ENCODE peak calls at places on chromosome 19, in six cellular contexts. W is esophagus squamous epithelium, M is heart left ventricle, H is IMR-90, O is uterus, Q is ovary. V is an unnamed sample.

GRCh38 chr19:51600940-51601575 is 29.1 kb downstream of the SIGLEC5 start:
- DNase-seq in W (no peak), M (no peak), H (no peak), O (no peak), Q (no peak), V (no peak)

GRCh38 chr19:34577531-34578101 is 96.1 kb downstream of the WTIP start:
- DNase-seq in W (no peak), M (no peak), H (no peak), O (no peak), Q (no peak), V (no peak)

GRCh38 chr19:31349160-31349881 is at the start of gene TSHZ3:
- DNase-seq in W (no peak), M (peak; percentile 87), H (peak; percentile 87), O (peak; percentile 86), Q (peak; percentile 94), V (peak; percentile 56)

GRCh38 chr19:19774354-19775033 is 41.6 kb upstream of the ZNF14 start:
- DNase-seq in W (no peak), M (no peak), H (no peak), O (no peak), Q (no peak), V (no peak)

GRCh38 chr19:30539981-30540380 is 167.8 kb downstream of the ZNF536 start:
- DNase-seq in W (no peak), M (no peak), H (no peak), O (no peak), Q (no peak), V (no peak)

GRCh38 chr19:23392706-23393105 is 2.6 kb downstream of the ZNF91 start:
- DNase-seq in W (no peak), M (no peak), H (no peak), O (no peak), Q (no peak), V (no peak)

GRCh38 chr19:48568345-48568886 is 16.4 kb downstream of the SULT2B1 start:
- DNase-seq in W (no peak), M (peak; percentile 84), H (peak; percentile 88), O (peak; percentile 80), Q (peak; percentile 76), V (peak; percentile 82)

GRCh38 chr19:30719189-30719990 is 347.2 kb downstream of the ZNF536 start:
- DNase-seq in W (no peak), M (peak; percentile 79), H (no peak), O (peak; percentile 69), Q (peak; percentile 80), V (peak; percentile 87)

GRCh38 chr19:31338069-31338767 is 11.0 kb downstream of the TSHZ3 start:
- DNase-seq in W (no peak), M (peak; percentile 57), H (peak; percentile 85), O (peak; percentile 77), Q (peak; percentile 85), V (no peak)

GRCh38 chr19:46015080-46015960 is 7.5 kb downstream of the PGLYRP1 start:
- DNase-seq in W (no peak), M (peak; percentile 45), H (no peak), O (peak; percentile 46), Q (peak; percentile 46), V (peak; percentile 54)

GRCh38 chr19:45243144-45243732 is 2.0 kb downstream of the EXOC3L2 start:
- DNase-seq in W (no peak), M (no peak), H (no peak), O (no peak), Q (no peak), V (no peak)

GRCh38 chr19:34555447-34555846 is 73.9 kb downstream of the WTIP start:
- DNase-seq in W (no peak), M (no peak), H (no peak), O (no peak), Q (no peak), V (no peak)

GRCh38 chr19:54411033-54411432 is 4.2 kb upstream of the TTYH1 start:
- DNase-seq in W (no peak), M (no peak), H (no peak), O (no peak), Q (no peak), V (no peak)

GRCh38 chr19:5967994-5968430 is 9.9 kb downstream of the RANBP3 start:
- DNase-seq in W (no peak), M (peak; percentile 69), H (peak; percentile 88), O (no peak), Q (peak; percentile 67), V (no peak)

GRCh38 chr19:58562126-58563033 is 4.0 kb upstream of the UBE2M start:
- DNase-seq in W (no peak), M (peak; percentile 40), H (peak; percentile 39), O (no peak), Q (peak; percentile 76), V (no peak)

GRCh38 chr19:5078666-5079409 is 109.9 kb downstream of the KDM4B start:
- DNase-seq in W (no peak), M (peak; percentile 59), H (no peak), O (no peak), Q (no peak), V (no peak)

GRCh38 chr19:29367701-29368306 is 154.9 kb upstream of the UQCRFS1 start:
- DNase-seq in W (no peak), M (no peak), H (no peak), O (no peak), Q (no peak), V (no peak)

GRCh38 chr19:14107581-14108461 is 9.7 kb downstream of the PRKACA start:
- DNase-seq in W (no peak), M (peak; percentile 79), H (no peak), O (no peak), Q (peak; percentile 43), V (no peak)

GRCh38 chr19:34244611-34245299 is 9.6 kb upstream of the GARRE1 start:
- DNase-seq in W (no peak), M (no peak), H (peak; percentile 38), O (no peak), Q (no peak), V (peak; percentile 68)

DNA sequence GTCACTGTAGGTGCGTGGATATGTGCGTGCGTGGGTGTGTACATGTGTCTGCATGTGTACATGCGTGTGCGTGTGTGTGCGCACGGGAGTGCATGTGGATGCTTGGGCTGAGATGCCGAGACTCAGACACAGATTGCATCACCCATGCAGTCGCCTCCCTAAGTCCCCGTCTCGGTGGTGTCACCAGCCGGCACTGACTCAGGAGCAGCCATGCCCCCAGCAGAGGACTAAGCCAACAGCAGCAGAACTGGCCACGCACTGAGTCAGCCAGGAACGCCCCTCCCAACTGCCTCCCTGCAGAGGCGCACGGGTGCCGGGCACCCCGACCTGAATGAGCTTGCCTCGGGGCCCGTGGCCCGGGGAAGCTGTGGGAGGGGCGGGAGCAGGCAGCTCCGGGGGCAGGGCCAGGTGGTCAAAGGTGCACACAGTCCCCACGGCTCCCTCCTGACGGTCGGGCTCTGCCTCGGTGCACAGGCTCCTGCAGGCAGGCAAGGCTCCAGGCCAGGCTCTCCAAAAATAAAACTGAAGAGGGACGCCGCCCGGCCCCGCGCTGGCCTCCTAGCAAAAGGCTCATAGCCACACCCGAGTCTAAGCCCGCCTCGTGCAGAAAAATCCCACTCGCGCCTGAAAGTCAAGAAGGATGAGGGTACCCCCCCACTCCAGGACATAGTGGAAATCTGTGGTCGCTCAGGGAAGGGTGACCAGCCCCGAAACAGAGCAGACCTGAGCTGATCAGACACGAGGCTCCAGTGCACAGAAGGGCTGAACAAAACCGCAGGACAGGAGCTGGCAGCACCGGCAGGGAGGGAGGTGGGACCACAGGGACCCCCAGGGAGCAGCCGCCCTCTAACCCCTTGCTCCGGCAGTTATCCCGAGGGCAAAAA is 49.2 kb downstream of the GADD45B start:
- DNase-seq in W (no peak), M (no peak), H (peak; percentile 75), O (no peak), Q (no peak), V (peak; percentile 49)
- H3K4me3 ChIP-seq in W (peak overlapping the region; percentile 57), M (no peak overlapping the region), H (no peak overlapping the region), O (no peak overlapping the region), Q (no peak overlapping the region), V (no peak overlapping the region)

GRCh38 chr19:42697884-42698283 is 42.4 kb downstream of the PSG3 start:
- DNase-seq in W (no peak), M (no peak), H (no peak), O (no peak), Q (no peak), V (no peak)

GRCh38 chr19:42695811-42696503 is 44.3 kb downstream of the PSG3 start:
- DNase-seq in W (no peak), M (no peak), H (no peak), O (no peak), Q (no peak), V (no peak)

DNA sequence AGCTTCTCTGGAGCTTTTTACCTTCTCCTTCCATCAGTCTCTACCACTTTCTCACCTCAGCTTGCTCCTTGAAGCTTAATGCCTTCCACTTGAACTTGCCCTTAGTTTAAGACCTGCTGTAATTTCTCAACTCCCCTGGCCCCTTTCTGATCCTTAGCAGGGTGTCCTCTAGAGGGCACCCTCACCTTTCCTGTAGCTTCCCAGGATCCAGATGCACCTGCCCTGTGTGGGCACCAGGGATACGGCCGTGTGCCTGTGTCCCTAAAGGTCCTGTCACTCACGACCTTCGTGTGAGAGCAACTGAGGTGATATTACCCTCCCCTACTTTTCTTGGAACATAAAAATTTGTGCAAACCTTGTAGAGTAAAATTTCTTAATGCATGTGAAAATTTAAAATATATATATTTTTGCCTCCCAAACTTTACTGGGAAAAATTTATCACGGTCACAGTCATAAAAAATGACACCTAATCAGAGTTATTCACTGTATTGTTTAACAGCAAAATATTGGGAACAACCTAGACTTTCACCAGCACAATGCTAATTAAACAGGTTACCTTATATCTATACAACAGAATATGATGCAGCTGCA is 46.4 kb downstream of the PSG3 start:
- DNase-seq in W (no peak), M (no peak), H (peak; percentile 46), O (no peak), Q (no peak), V (no peak)
- TF ChIP-seq CTCF in W (peak; percentile 44), M (peak; percentile 30), H (peak; percentile 72), O (no peak), Q (no peak), V (no peak)

DNA sequence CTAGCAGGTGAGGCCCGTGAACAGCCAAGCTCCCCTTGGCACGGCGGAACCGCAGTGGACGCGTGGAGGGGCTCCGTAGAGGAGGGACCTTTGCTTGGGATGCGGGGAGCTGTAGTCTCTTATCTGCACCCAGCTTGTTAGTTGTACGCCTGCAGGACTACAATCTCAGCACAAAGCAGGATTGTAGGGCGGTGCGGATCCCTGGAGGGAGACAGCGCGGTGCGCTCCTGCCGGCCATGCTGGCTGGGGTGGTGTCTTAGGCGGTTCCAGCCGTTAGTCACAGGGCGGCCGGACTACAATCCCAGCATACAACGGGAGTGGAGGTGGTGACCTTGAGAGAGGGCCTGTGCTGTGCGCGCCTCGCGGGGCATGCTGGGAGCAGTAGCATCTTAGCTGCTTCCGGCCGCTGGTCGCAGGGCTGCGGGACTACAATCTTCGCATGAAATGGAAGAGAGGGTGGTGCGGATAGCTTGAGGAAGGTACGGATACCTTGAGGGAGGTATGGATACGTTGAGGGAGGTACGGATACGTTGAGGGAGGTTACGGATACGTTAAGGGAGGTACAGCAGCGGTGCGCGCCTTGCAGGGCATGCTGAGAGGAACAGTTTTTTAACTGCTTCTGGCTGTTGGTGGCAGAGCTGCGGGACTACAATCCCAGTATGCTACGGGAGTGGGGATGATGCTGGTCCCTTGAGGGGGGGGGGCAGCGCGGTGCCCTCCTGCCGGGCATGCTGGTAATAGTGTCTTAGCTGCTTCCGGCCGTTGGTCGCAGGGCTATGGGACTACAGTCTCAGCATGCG is 1419.1 kb downstream of the UQCRFS1 start:
- DNase-seq in W (peak; percentile 66), M (peak; percentile 93), H (peak; percentile 93), O (peak; percentile 88), Q (peak; percentile 88), V (peak; percentile 98)
- TF ChIP-seq POLR2A in W (no peak), M (peak; percentile 45), H (no peak), O (peak; percentile 15), Q (peak; percentile 54), V (no peak)

DNA sequence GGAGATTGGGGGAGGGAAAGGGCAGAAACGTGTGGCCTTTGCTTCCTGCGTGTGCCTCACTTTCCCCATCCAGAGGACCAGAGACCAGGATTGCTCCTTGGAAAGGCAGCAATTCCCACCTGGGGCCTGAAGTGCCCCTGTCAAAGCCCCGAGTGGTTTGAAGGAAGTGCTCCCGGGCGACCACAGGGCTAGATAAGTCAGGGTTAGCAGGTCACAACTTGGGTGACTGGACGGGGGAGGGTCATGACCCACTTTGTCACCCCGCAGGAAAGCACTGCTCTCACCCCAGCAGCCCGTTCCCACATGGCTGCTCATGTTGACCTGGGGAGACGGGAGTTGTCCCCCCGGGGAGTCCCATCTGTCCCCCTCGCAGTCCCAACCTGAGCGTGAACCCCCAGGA is 472 bp downstream of the PRAM1 start:
- DNase-seq in W (no peak), M (no peak), H (no peak), O (no peak), Q (no peak), V (no peak)
- H3K4me3 ChIP-seq in W (peak overlapping the region; percentile 18), M (no peak overlapping the region), H (no peak overlapping the region), O (no peak overlapping the region), Q (no peak overlapping the region), V (no peak overlapping the region)